ENCODE peak calls at places on chromosome 7, in four cellular contexts. S is fibroblast of pulmonary artery, J is spleen, R is psoas muscle. Y is an unnamed sample.

GRCh38 chr7:68805159-68805558 is 793.1 kb upstream of the AUTS2 start:
- DNase-seq in S (no peak), R (no peak), J (no peak), Y (no peak)

GRCh38 chr7:50068026-50068425 is 25.0 kb downstream of the ZPBP start:
- DNase-seq in S (peak; percentile 6), J (no peak), R (no peak), Y (no peak)

GRCh38 chr7:133744451-133744850 is 382.7 kb upstream of the LRGUK start:
- DNase-seq in S (no peak), R (no peak), J (no peak), Y (no peak)

GRCh38 chr7:37557810-37558209 is 109.1 kb upstream of the ELMO1 start:
- DNase-seq in J (no peak), S (no peak), R (no peak), Y (no peak)

GRCh38 chr7:134371536-134371935 is 54.8 kb upstream of the SLC35B4 start:
- DNase-seq in S (no peak), J (no peak), R (no peak), Y (no peak)

GRCh38 chr7:45236666-45237065 is 79.1 kb downstream of the RAMP3 start:
- DNase-seq in J (no peak), R (no peak), S (peak; percentile 33), Y (no peak)

GRCh38 chr7:137206770-137207169 is 136.8 kb downstream of the PTN start:
- DNase-seq in J (no peak), R (no peak), S (no peak), Y (no peak)

GRCh38 chr7:7521259-7521658 is 14.4 kb downstream of the COL28A1 start:
- DNase-seq in R (no peak), J (no peak), S (no peak), Y (no peak)

DNA sequence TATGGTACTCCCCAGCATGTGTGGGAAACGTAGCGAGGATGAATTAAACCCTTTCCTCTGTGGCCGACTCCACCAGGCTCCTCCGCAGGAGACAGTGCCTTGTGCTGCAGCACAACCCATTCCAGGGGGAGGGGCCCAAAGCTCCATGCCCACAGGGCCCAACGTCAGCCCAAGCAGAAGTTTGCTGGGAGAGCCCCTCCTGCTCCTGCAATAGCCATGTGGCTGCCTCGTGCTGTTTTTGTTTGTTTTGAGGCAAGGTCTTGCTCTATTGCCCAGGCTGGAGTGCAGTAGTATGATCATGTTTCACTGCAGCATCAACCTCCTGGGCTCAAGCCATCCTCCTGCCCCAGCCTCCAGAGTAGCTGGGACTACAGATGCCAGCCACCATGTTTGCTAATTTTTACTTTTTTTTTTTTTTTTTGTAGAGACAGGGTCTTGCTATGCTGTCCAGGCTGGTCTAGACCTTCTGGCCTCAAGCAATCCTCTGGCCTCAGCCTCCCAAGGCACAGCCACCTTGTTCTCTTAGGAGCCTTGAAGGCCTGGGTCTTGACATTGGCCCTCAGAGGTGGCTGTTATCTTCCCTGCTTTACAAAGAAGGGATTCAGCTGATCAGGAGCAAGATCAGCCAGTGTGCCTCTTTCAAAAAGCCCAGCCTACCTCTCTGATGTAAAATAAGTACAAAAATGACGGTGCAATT is 102.8 kb downstream of the DYNC2I1 start:
- DNase-seq in J (no peak), R (no peak), S (no peak), Y (no peak)
- H3K4me3 ChIP-seq in J (no peak overlapping the region), R (no peak overlapping the region), S (no peak overlapping the region), Y (no peak overlapping the region)

GRCh38 chr7:101241015-101241363 is 3.4 kb upstream of the CLDN15 start:
- DNase-seq in J (no peak), S (no peak), R (no peak), Y (no peak)
- H3K4me3 ChIP-seq in J (no peak overlapping the region), S (no peak overlapping the region), R (no peak overlapping the region), Y (no peak overlapping the region)

GRCh38 chr7:2646680-2647571 is 15.1 kb downstream of the TTYH3 start:
- DNase-seq in R (no peak), S (no peak), J (no peak), Y (no peak)
- H3K4me3 ChIP-seq in R (no peak overlapping the region), S (no peak overlapping the region), J (no peak overlapping the region), Y (no peak overlapping the region)

DNA sequence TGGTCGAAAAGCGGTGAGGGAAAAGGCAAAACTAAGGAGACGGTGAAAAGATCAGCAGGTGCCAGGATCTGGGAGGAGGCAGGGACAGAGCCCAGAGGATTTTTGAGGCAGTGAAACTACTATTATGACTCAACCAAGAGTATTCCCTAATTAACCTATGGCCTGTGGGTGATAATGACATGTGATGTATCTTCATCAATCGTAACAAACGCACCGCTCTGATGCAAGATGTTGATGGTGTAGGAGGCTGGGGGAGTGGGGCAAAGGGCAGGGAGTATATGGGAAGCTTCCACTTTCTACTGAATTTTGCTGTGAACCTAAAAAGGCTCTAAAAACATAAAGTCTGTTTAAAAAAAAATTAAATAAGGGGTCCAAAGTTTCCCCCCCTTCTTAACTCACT is 25.5 kb upstream of the EZH2 start:
- DNase-seq in S (no peak), R (no peak), J (no peak), Y (no peak)
- H3K4me3 ChIP-seq in S (no peak overlapping the region), R (no peak overlapping the region), J (no peak overlapping the region), Y (no peak overlapping the region)

GRCh38 chr7:24820730-24821044 is 63.4 kb upstream of the GSDME start:
- DNase-seq in R (no peak), J (no peak), S (peak; percentile 80), Y (no peak)
- H3K4me3 ChIP-seq in R (no peak overlapping the region), J (no peak overlapping the region), S (no peak overlapping the region), Y (no peak overlapping the region)

GRCh38 chr7:100130608-100131453 is 4.1 kb downstream of the MBLAC1 start:
- DNase-seq in J (peak; percentile 94), R (peak; percentile 75), S (peak; percentile 56), Y (no peak)
- H3K4me3 ChIP-seq in J (no peak overlapping the region), R (peak overlapping the region; percentile 12), S (no peak overlapping the region), Y (no peak overlapping the region)

Y was measured in GM12864.